ENCODE peak calls at places on chromosomes 13 and 19, in four cellular contexts. D is activated T-cell treated with anti-CD3 and anti-CD28 coated beads, Interleukin-2, amount 50 U/mL, for 4 hours; T is GM03348; E is T follicular helper cell. K is an unnamed sample.

GRCh38 chr13:51818771-51819511 is 15.0 kb upstream of the DHRS12 start:
- DNase-seq in D (peak; percentile 45), T (peak; percentile 40), E (no peak), K (peak; percentile 43)

GRCh38 chr19:51211833-51212232 is 13.0 kb upstream of the CD33 start:
- DNase-seq in D (no peak), T (no peak), E (no peak), K (no peak)

GRCh38 chr13:20706661-20707060 is 3.2 kb downstream of the IL17D start:
- DNase-seq in D (no peak), T (no peak), E (no peak), K (no peak)

GRCh38 chr19:3105641-3106508 is 11.7 kb downstream of the GNA11 start:
- DNase-seq in D (no peak), T (no peak), E (no peak), K (no peak)

GRCh38 chr13:26663801-26664200 is 96.8 kb downstream of the GPR12 start:
- DNase-seq in D (no peak), T (no peak), E (no peak), K (no peak)

GRCh38 chr19:12611361-12611699 is 610 bp downstream of the ZNF791 start:
- DNase-seq in D (no peak), T (peak; percentile 90), E (no peak), K (no peak)

GRCh38 chr19:38478273-38478971 is 44.9 kb downstream of the RYR1 start:
- DNase-seq in D (no peak), T (no peak), E (no peak), K (no peak)

GRCh38 chr13:44399045-44399444 is 25.4 kb downstream of the SERP2 start:
- DNase-seq in D (no peak), T (no peak), E (no peak), K (no peak)

GRCh38 chr19:1040476-1041271 is 767 bp downstream of the ABCA7 start:
- DNase-seq in D (peak; percentile 87), T (peak; percentile 99), E (peak; percentile 89), K (peak; percentile 90)

GRCh38 chr13:20074956-20075355 is 85.9 kb downstream of the GJA3 start:
- DNase-seq in D (no peak), T (no peak), E (no peak), K (no peak)

GRCh38 chr13:74066937-74067336 is 67.3 kb downstream of the KLF12 start:
- DNase-seq in D (no peak), T (no peak), E (no peak), K (no peak)

GRCh38 chr19:42528354-42529247 is at the start of gene CEACAM1:
- DNase-seq in D (peak; percentile 39), T (peak; percentile 30), E (peak; percentile 31), K (peak; percentile 49)

GRCh38 chr19:32669205-32669785 is 5.7 kb downstream of the ANKRD27 start:
- DNase-seq in D (no peak), T (no peak), E (no peak), K (no peak)

GRCh38 chr19:43152217-43152616 is 34.1 kb downstream of the PSG5 start:
- DNase-seq in D (no peak), T (no peak), E (no peak), K (no peak)

GRCh38 chr19:8306235-8307054 is 1.7 kb downstream of the CD320 start:
- DNase-seq in D (no peak), T (no peak), E (no peak), K (peak; percentile 19)

GRCh38 chr13:103726808-103727207 is 660.6 kb upstream of the SLC10A2 start:
- DNase-seq in D (no peak), T (no peak), E (no peak), K (no peak)

GRCh38 chr19:44176590-44176989 is 11.7 kb downstream of the ZNF226 start:
- DNase-seq in D (no peak), T (no peak), E (no peak), K (no peak)

GRCh38 chr13:109348514-109349340 is 437.7 kb downstream of the IRS2 start:
- DNase-seq in D (no peak), T (peak; percentile 48), E (no peak), K (no peak)

GRCh38 chr13:40057228-40057627 is 401.8 kb downstream of the COG6 start:
- DNase-seq in D (no peak), T (no peak), E (no peak), K (no peak)

GRCh38 chr19:7506385-7507328 is 9.2 kb upstream of the ZNF358 start:
- DNase-seq in D (no peak), T (peak; percentile 66), E (no peak), K (no peak)

GRCh38 chr19:46678110-46678732 is 17.2 kb upstream of the DACT3 start:
- DNase-seq in D (peak; percentile 36), T (peak; percentile 45), E (peak; percentile 41), K (peak; percentile 39)

GRCh38 chr19:30222993-30223865 is 149.0 kb upstream of the ZNF536 start:
- DNase-seq in D (no peak), T (no peak), E (no peak), K (no peak)

GRCh38 chr19:1446713-1447564 is 3.0 kb upstream of the APC2 start:
- DNase-seq in D (no peak), T (peak; percentile 36), E (no peak), K (no peak)

GRCh38 chr19:40619333-40620160 is 18.4 kb downstream of the LTBP4 start:
- DNase-seq in D (no peak), T (no peak), E (no peak), K (no peak)

GRCh38 chr13:106376411-106377112 is 158.9 kb downstream of the EFNB2 start:
- DNase-seq in D (no peak), T (peak; percentile 67), E (no peak), K (no peak)

GRCh38 chr19:43572172-43572588 is 3.1 kb downstream of the XRCC1 start:
- DNase-seq in D (no peak), T (no peak), E (no peak), K (no peak)

GRCh38 chr19:48812094-48812929 is 1.5 kb upstream of the BCAT2 start:
- DNase-seq in D (peak; percentile 47), T (peak; percentile 95), E (no peak), K (peak; percentile 66)

GRCh38 chr19:10474962-10475451 is 28.1 kb downstream of the KEAP1 start:
- DNase-seq in D (no peak), T (no peak), E (no peak), K (no peak)